ENCODE peak calls at places on chromosomes 12 and 14, in ten cellular contexts. C is cardiac fibroblast, B is astrocyte of the spinal cord, L is A549, T is Peyer's patch, F is AG10803, P is psoas muscle, Q is AG04450, A is keratinocyte, Z is body of pancreas. H is an unnamed sample.

GRCh38 chr12:112352921-112353320 is 29.3 kb downstream of the HECTD4 start:
- DNase-seq in F (no peak), A (no peak), B (no peak), Z (no peak), P (no peak), L (no peak), T (no peak), Q (no peak), C (peak), H (no peak)

GRCh38 chr12:93015970-93016751 is 87.1 kb upstream of the EEA1 start:
- DNase-seq in B (peak), F (no peak), P (no peak), A (no peak), Q (no peak), Z (peak), C (no peak), T (no peak), L (no peak), H (no peak)

GRCh38 chr14:91405724-91406435 is 11.7 kb downstream of the CCDC88C start:
- DNase-seq in F (no peak), L (no peak), B (no peak), Q (no peak), C (no peak), T (no peak), P (no peak), A (no peak), Z (no peak), H (no peak)

GRCh38 chr12:1581973-1582708 is 12.2 kb downstream of the FBXL14 start:
- DNase-seq in P (no peak), B (no peak), F (peak), C (peak), A (no peak), T (no peak), Z (no peak), Q (no peak), L (no peak), H (no peak)

GRCh38 chr14:34018564-34019244 is 67.8 kb upstream of the EGLN3 start:
- DNase-seq in T (no peak), P (peak), F (no peak), L (no peak), Z (no peak), B (no peak), Q (no peak), A (no peak), C (peak), H (no peak)

GRCh38 chr12:3537916-3538690 is 47.1 kb downstream of the PRMT8 start:
- DNase-seq in Q (no peak), L (no peak), A (no peak), F (no peak), Z (no peak), C (no peak), P (no peak), T (no peak), B (no peak), H (no peak)

GRCh38 chr12:102965281-102966155 is 8.0 kb downstream of the ASCL1 start:
- DNase-seq in A (no peak), C (no peak), Z (no peak), Q (no peak), F (no peak), T (no peak), B (no peak), P (no peak), L (no peak), H (no peak)

GRCh38 chr12:55698241-55698955 is 9.3 kb downstream of the ITGA7 start:
- DNase-seq in B (no peak), F (no peak), C (no peak), Q (no peak), A (no peak), T (no peak), Z (no peak), L (no peak), P (peak), H (no peak)

GRCh38 chr12:66129934-66130266 is 650 bp downstream of the LLPH start:
- DNase-seq in A (no peak), B (peak), Q (no peak), F (peak), T (no peak), C (no peak), Z (no peak), L (peak), P (no peak), H (no peak)

GRCh38 chr12:20370001-20370381 is 1.7 kb downstream of the PDE3A start:
- DNase-seq in P (no peak), T (no peak), A (no peak), L (peak), C (peak), F (no peak), Z (peak), B (peak), Q (no peak), H (no peak)

GRCh38 chr12:95838125-95838524 is 20.6 kb upstream of the SNRPF start:
- DNase-seq in L (no peak), P (no peak), Z (no peak), A (no peak), F (peak), Q (no peak), B (peak), C (peak), T (no peak), H (peak)
- H3K4me3 ChIP-seq in L (peak), P (no peak), Z (no peak), A (no peak), F (peak), Q (no peak), B (no peak), C (no peak), T (no peak), H (no peak)

GRCh38 chr12:124595444-124595843 is 28.0 kb upstream of the NCOR2 start:
- DNase-seq in A (no peak), F (no peak), B (no peak), P (no peak), Z (no peak), C (no peak), L (no peak), Q (no peak), T (no peak), H (no peak)
- TF ChIP-seq CTCF in A (no peak), F (no peak), B (no peak), P (no peak), Z (no peak), C (no peak), L (no peak), Q (no peak), T (no peak), H (no peak)

GRCh38 chr12:110159671-110160245 is 35.6 kb downstream of the IFT81 start:
- DNase-seq in Q (no peak), F (no peak), T (no peak), A (no peak), L (no peak), Z (no peak), P (no peak), C (no peak), B (no peak), H (no peak)

GRCh38 chr12:110157539-110157938 is 33.4 kb downstream of the IFT81 start:
- DNase-seq in C (no peak), A (no peak), T (no peak), B (no peak), F (no peak), Q (no peak), L (no peak), P (no peak), Z (no peak), H (no peak)

DNA sequence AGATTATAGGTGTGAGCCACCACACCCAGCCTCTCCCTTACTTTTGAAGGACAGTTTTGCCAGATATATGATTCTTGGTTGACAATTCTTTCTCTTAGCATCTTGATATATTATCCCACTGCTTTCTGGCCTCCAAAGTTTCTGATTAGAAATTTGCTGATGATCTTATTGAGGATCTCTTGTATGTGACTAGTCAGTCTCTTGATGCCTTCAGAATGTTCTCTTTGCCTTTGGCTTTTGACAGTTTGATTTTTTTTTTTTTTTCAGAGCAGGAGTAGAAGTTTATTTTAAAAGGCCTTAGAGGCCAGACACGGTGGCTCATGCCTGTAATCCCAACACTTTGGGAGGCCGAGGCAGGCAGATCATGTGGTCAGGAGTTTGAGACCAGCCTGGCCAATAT is 32.6 kb downstream of the IFT81 start:
- DNase-seq in C (no peak), Q (no peak), P (no peak), T (no peak), L (no peak), F (no peak), A (no peak), Z (no peak), B (no peak), H (no peak)
- H3K4me3 ChIP-seq in C (no peak), Q (no peak), P (no peak), T (no peak), L (no peak), F (no peak), A (no peak), Z (no peak), B (no peak), H (no peak)

GRCh38 chr12:97716356-97716755 is 253.8 kb downstream of the RMST start:
- DNase-seq in A (no peak), B (peak), C (peak), P (no peak), Z (no peak), Q (no peak), L (peak), F (no peak), T (no peak), H (no peak)
- TF ChIP-seq CTCF in A (no peak), B (peak), C (no peak), P (no peak), Z (peak), Q (no peak), L (no peak), F (peak), T (no peak), H (no peak)

GRCh38 chr14:80213602-80214001 is 2.3 kb upstream of the DIO2 start:
- DNase-seq in Q (no peak), B (peak), C (peak), A (no peak), T (no peak), F (peak), L (peak), Z (peak), P (no peak), H (no peak)

GRCh38 chr14:80211143-80212024 is at the start of gene DIO2:
- DNase-seq in F (peak), B (no peak), Q (no peak), L (no peak), P (peak), T (no peak), Z (peak), C (peak), A (no peak), H (no peak)

GRCh38 chr14:80215081-80215480 is 3.8 kb upstream of the DIO2 start:
- DNase-seq in L (no peak), Z (no peak), T (no peak), F (no peak), P (no peak), C (peak), A (no peak), B (no peak), Q (no peak), H (no peak)

GRCh38 chr14:80208426-80208950 is 2.8 kb downstream of the DIO2 start:
- DNase-seq in T (no peak), Q (no peak), F (no peak), P (no peak), C (no peak), A (no peak), Z (no peak), L (no peak), B (no peak), H (no peak)

GRCh38 chr14:80212025-80212402 is 710 bp upstream of the DIO2 start:
- DNase-seq in T (no peak), C (peak), P (no peak), L (peak), Q (peak), Z (no peak), B (peak), A (no peak), F (peak), H (no peak)
- H3K4me3 ChIP-seq in T (no peak), C (peak), P (peak), L (peak), Q (peak), Z (no peak), B (peak), A (peak), F (peak), H (no peak)